ENCODE peak calls at places on chromosomes 2 and 18, in four cellular contexts. One of them, this sample, is unnamed.

GRCh38 chr18:50097702-50098101 is 97.2 kb downstream of the MYO5B start:
- DNase-seq in AG09319: no peak
- DNase-seq in stimulated activated CD4-positive, alpha-beta T cell treated with anti-CD3 and anti-CD28 coated beads, Interleukin-4, amount 100 ng/mL, for 1 hour: no peak
- DNase-seq in effector CD4-positive, alpha-beta T cell: no peak
- DNase-seq in this sample: no peak

GRCh38 chr18:36658611-36659010 is 170.2 kb downstream of the TPGS2 start:
- DNase-seq in AG09319: no peak
- DNase-seq in stimulated activated CD4-positive, alpha-beta T cell treated with anti-CD3 and anti-CD28 coated beads, Interleukin-4, amount 100 ng/mL, for 1 hour: no peak
- DNase-seq in effector CD4-positive, alpha-beta T cell: no peak
- DNase-seq in this sample: no peak

GRCh38 chr18:7038330-7038846 is 79.2 kb downstream of the LAMA1 start:
- DNase-seq in stimulated activated CD4-positive, alpha-beta T cell treated with anti-CD3 and anti-CD28 coated beads, Interleukin-4, amount 100 ng/mL, for 1 hour: no peak
- DNase-seq in AG09319: peak
- DNase-seq in effector CD4-positive, alpha-beta T cell: no peak
- DNase-seq in this sample: peak

GRCh38 chr2:158969717-158970521 is 1.5 kb downstream of the TANC1 start:
- DNase-seq in AG09319: no peak
- DNase-seq in effector CD4-positive, alpha-beta T cell: no peak
- DNase-seq in stimulated activated CD4-positive, alpha-beta T cell treated with anti-CD3 and anti-CD28 coated beads, Interleukin-4, amount 100 ng/mL, for 1 hour: no peak
- DNase-seq in this sample: no peak

GRCh38 chr18:48622911-48623431 is 84.1 kb downstream of the CTIF start:
- DNase-seq in stimulated activated CD4-positive, alpha-beta T cell treated with anti-CD3 and anti-CD28 coated beads, Interleukin-4, amount 100 ng/mL, for 1 hour: no peak
- DNase-seq in AG09319: no peak
- DNase-seq in effector CD4-positive, alpha-beta T cell: no peak
- DNase-seq in this sample: no peak

GRCh38 chr2:234564719-234565118 is 67.8 kb upstream of the ARL4C start:
- DNase-seq in AG09319: peak
- DNase-seq in stimulated activated CD4-positive, alpha-beta T cell treated with anti-CD3 and anti-CD28 coated beads, Interleukin-4, amount 100 ng/mL, for 1 hour: no peak
- DNase-seq in effector CD4-positive, alpha-beta T cell: no peak
- DNase-seq in this sample: no peak

GRCh38 chr2:156129227-156129626 is 203.3 kb downstream of the NR4A2 start:
- DNase-seq in stimulated activated CD4-positive, alpha-beta T cell treated with anti-CD3 and anti-CD28 coated beads, Interleukin-4, amount 100 ng/mL, for 1 hour: no peak
- DNase-seq in AG09319: no peak
- DNase-seq in effector CD4-positive, alpha-beta T cell: no peak
- DNase-seq in this sample: no peak

GRCh38 chr2:213069531-213069930 is 81.9 kb downstream of the IKZF2 start:
- DNase-seq in AG09319: no peak
- DNase-seq in effector CD4-positive, alpha-beta T cell: no peak
- DNase-seq in stimulated activated CD4-positive, alpha-beta T cell treated with anti-CD3 and anti-CD28 coated beads, Interleukin-4, amount 100 ng/mL, for 1 hour: no peak
- DNase-seq in this sample: no peak

GRCh38 chr2:151716721-151717120 is 17.6 kb downstream of the NEB start:
- DNase-seq in stimulated activated CD4-positive, alpha-beta T cell treated with anti-CD3 and anti-CD28 coated beads, Interleukin-4, amount 100 ng/mL, for 1 hour: no peak
- DNase-seq in effector CD4-positive, alpha-beta T cell: no peak
- DNase-seq in AG09319: no peak
- DNase-seq in this sample: peak

GRCh38 chr2:34831096-34831495 is 1232.0 kb upstream of the FAM98A start:
- DNase-seq in effector CD4-positive, alpha-beta T cell: no peak
- DNase-seq in AG09319: no peak
- DNase-seq in stimulated activated CD4-positive, alpha-beta T cell treated with anti-CD3 and anti-CD28 coated beads, Interleukin-4, amount 100 ng/mL, for 1 hour: no peak
- DNase-seq in this sample: no peak

GRCh38 chr18:32244863-32245262 is 55.0 kb downstream of the MEP1B start:
- DNase-seq in stimulated activated CD4-positive, alpha-beta T cell treated with anti-CD3 and anti-CD28 coated beads, Interleukin-4, amount 100 ng/mL, for 1 hour: no peak
- DNase-seq in effector CD4-positive, alpha-beta T cell: no peak
- DNase-seq in AG09319: no peak
- DNase-seq in this sample: no peak

GRCh38 chr2:44201648-44202047 is 33.0 kb downstream of the PPM1B start:
- DNase-seq in stimulated activated CD4-positive, alpha-beta T cell treated with anti-CD3 and anti-CD28 coated beads, Interleukin-4, amount 100 ng/mL, for 1 hour: no peak
- DNase-seq in effector CD4-positive, alpha-beta T cell: no peak
- DNase-seq in AG09319: no peak
- DNase-seq in this sample: no peak

GRCh38 chr2:162245737-162246136 is 2.5 kb upstream of the FAP start:
- DNase-seq in AG09319: no peak
- DNase-seq in effector CD4-positive, alpha-beta T cell: no peak
- DNase-seq in stimulated activated CD4-positive, alpha-beta T cell treated with anti-CD3 and anti-CD28 coated beads, Interleukin-4, amount 100 ng/mL, for 1 hour: no peak
- DNase-seq in this sample: peak

GRCh38 chr2:84532291-84532690 is 16.0 kb downstream of the DNAH6 start:
- DNase-seq in effector CD4-positive, alpha-beta T cell: no peak
- DNase-seq in stimulated activated CD4-positive, alpha-beta T cell treated with anti-CD3 and anti-CD28 coated beads, Interleukin-4, amount 100 ng/mL, for 1 hour: no peak
- DNase-seq in AG09319: no peak
- DNase-seq in this sample: no peak

GRCh38 chr2:150150137-150150536 is 337.3 kb downstream of the RND3 start:
- DNase-seq in AG09319: no peak
- DNase-seq in effector CD4-positive, alpha-beta T cell: no peak
- DNase-seq in stimulated activated CD4-positive, alpha-beta T cell treated with anti-CD3 and anti-CD28 coated beads, Interleukin-4, amount 100 ng/mL, for 1 hour: no peak
- DNase-seq in this sample: no peak

GRCh38 chr2:120858764-120859525 is 123.3 kb downstream of the GLI2 start:
- DNase-seq in stimulated activated CD4-positive, alpha-beta T cell treated with anti-CD3 and anti-CD28 coated beads, Interleukin-4, amount 100 ng/mL, for 1 hour: no peak
- DNase-seq in effector CD4-positive, alpha-beta T cell: no peak
- DNase-seq in AG09319: no peak
- DNase-seq in this sample: no peak

GRCh38 chr2:25202290-25202689 is 33.9 kb upstream of the POMC start:
- DNase-seq in AG09319: no peak
- DNase-seq in effector CD4-positive, alpha-beta T cell: no peak
- DNase-seq in stimulated activated CD4-positive, alpha-beta T cell treated with anti-CD3 and anti-CD28 coated beads, Interleukin-4, amount 100 ng/mL, for 1 hour: no peak
- DNase-seq in this sample: no peak

GRCh38 chr18:62088146-62088545 is 98.7 kb downstream of the PIGN start:
- DNase-seq in effector CD4-positive, alpha-beta T cell: no peak
- DNase-seq in AG09319: no peak
- DNase-seq in stimulated activated CD4-positive, alpha-beta T cell treated with anti-CD3 and anti-CD28 coated beads, Interleukin-4, amount 100 ng/mL, for 1 hour: no peak
- DNase-seq in this sample: no peak

GRCh38 chr18:25503567-25504081 is 151.7 kb upstream of the ZNF521 start:
- DNase-seq in stimulated activated CD4-positive, alpha-beta T cell treated with anti-CD3 and anti-CD28 coated beads, Interleukin-4, amount 100 ng/mL, for 1 hour: no peak
- DNase-seq in AG09319: peak
- DNase-seq in effector CD4-positive, alpha-beta T cell: no peak
- DNase-seq in this sample: peak

GRCh38 chr18:62179213-62179612 is 7.6 kb downstream of the PIGN start:
- DNase-seq in AG09319: no peak
- DNase-seq in stimulated activated CD4-positive, alpha-beta T cell treated with anti-CD3 and anti-CD28 coated beads, Interleukin-4, amount 100 ng/mL, for 1 hour: no peak
- DNase-seq in effector CD4-positive, alpha-beta T cell: no peak
- DNase-seq in this sample: no peak

GRCh38 chr18:62264984-62265383 is 60.1 kb upstream of the TNFRSF11A start:
- DNase-seq in stimulated activated CD4-positive, alpha-beta T cell treated with anti-CD3 and anti-CD28 coated beads, Interleukin-4, amount 100 ng/mL, for 1 hour: no peak
- DNase-seq in effector CD4-positive, alpha-beta T cell: no peak
- DNase-seq in AG09319: no peak
- DNase-seq in this sample: no peak

GRCh38 chr2:186347472-186347871 is 138.6 kb upstream of the ZC3H15 start:
- DNase-seq in effector CD4-positive, alpha-beta T cell: no peak
- DNase-seq in stimulated activated CD4-positive, alpha-beta T cell treated with anti-CD3 and anti-CD28 coated beads, Interleukin-4, amount 100 ng/mL, for 1 hour: no peak
- DNase-seq in AG09319: no peak
- DNase-seq in this sample: no peak

GRCh38 chr18:58558514-58558913 is 70.4 kb downstream of the ALPK2 start:
- DNase-seq in effector CD4-positive, alpha-beta T cell: no peak
- DNase-seq in AG09319: no peak
- DNase-seq in stimulated activated CD4-positive, alpha-beta T cell treated with anti-CD3 and anti-CD28 coated beads, Interleukin-4, amount 100 ng/mL, for 1 hour: no peak
- DNase-seq in this sample: no peak